ENCODE peak calls at places on chromosomes 1 and 21, in ten cellular contexts. L is activated T-cell treated with anti-CD3 and anti-CD28 coated beads for 1 hour; T is activated CD8-positive, alpha-beta T cell treated with anti-CD3 and anti-CD28 coated beads for 36 hours; N is D341Med; P is aorta; Y is right lobe of liver; I is Ammon's horn; V is stimulated activated CD8-positive, alpha-beta memory T cell treated with anti-CD3 and anti-CD28 coated beads, Interleukin-12 subunit alpha, Interleukin-12 subunit beta, amount 100 ng/mL, for 1 hour; Q is EH; O is NCI-H146. M is an unnamed sample.
A peak's percentile ranks its signal among the peaks of the same experiment; 100 is the strongest.

GRCh38 chr1:84377480-84378095 is 20.7 kb upstream of the DNASE2B start:
- DNase-seq in L (no peak), T (no peak), N (no peak), P (no peak), Y (no peak), I (peak; percentile 59), V (no peak), Q (peak; percentile 80), O (no peak), M (no peak)

GRCh38 chr1:163440090-163440489 is 118.3 kb downstream of the NUF2 start:
- DNase-seq in L (no peak), T (no peak), N (no peak), P (no peak), Y (no peak), I (no peak), V (no peak), Q (no peak), O (no peak), M (no peak)

GRCh38 chr1:11518791-11519628 is 40.1 kb downstream of the DISP3 start:
- DNase-seq in L (no peak), T (no peak), N (peak; percentile 73), P (no peak), Y (no peak), I (no peak), V (no peak), Q (no peak), O (no peak), M (no peak)

GRCh38 chr21:42025392-42026071 is 15.4 kb upstream of the ZBTB21 start:
- DNase-seq in L (no peak), T (no peak), N (peak; percentile 9), P (no peak), Y (no peak), I (no peak), V (no peak), Q (peak; percentile 90), O (no peak), M (no peak)

GRCh38 chr1:11053758-11054137 is 6.1 kb downstream of the SRM start:
- DNase-seq in L (no peak), T (no peak), N (peak; percentile 29), P (no peak), Y (no peak), I (no peak), V (no peak), Q (peak; percentile 41), O (no peak), M (no peak)

GRCh38 chr1:8348777-8349472 is 31.0 kb downstream of the SLC45A1 start:
- DNase-seq in L (peak; percentile 60), T (peak; percentile 75), N (peak; percentile 87), P (peak; percentile 80), Y (peak; percentile 77), I (peak; percentile 66), V (peak; percentile 43), Q (peak; percentile 64), O (peak; percentile 52), M (no peak)

GRCh38 chr1:89723863-89724262 is 90.9 kb downstream of the LRRC8C start:
- DNase-seq in L (no peak), T (no peak), N (no peak), P (peak; percentile 62), Y (no peak), I (peak; percentile 30), V (no peak), Q (peak; percentile 50), O (no peak), M (no peak)

GRCh38 chr1:77900687-77901293 is 12.4 kb downstream of the NEXN start:
- DNase-seq in L (no peak), T (peak; percentile 41), N (peak; percentile 55), P (no peak), Y (no peak), I (peak; percentile 78), V (no peak), Q (peak; percentile 59), O (peak; percentile 40), M (peak; percentile 40)

GRCh38 chr1:110215621-110216020 is 5.5 kb downstream of the KCNC4 start:
- DNase-seq in L (no peak), T (peak; percentile 18), N (no peak), P (no peak), Y (no peak), I (no peak), V (no peak), Q (no peak), O (no peak), M (no peak)

GRCh38 chr21:43294194-43294902 is 125.5 kb downstream of the CRYAA start:
- DNase-seq in L (no peak), T (no peak), N (no peak), P (peak; percentile 9), Y (no peak), I (no peak), V (no peak), Q (no peak), O (no peak), M (no peak)

GRCh38 chr1:19769211-19769932 is 30.3 kb downstream of the TMCO4 start:
- DNase-seq in L (no peak), T (no peak), N (no peak), P (no peak), Y (no peak), I (no peak), V (no peak), Q (no peak), O (no peak), M (no peak)

GRCh38 chr1:88877911-88878310 is 13.5 kb downstream of the GTF2B start:
- DNase-seq in L (no peak), T (no peak), N (no peak), P (no peak), Y (no peak), I (no peak), V (no peak), Q (no peak), O (no peak), M (no peak)

M was measured in SK-N-MC.